ENCODE peak calls at places on chromosomes 7 and 10, in four cellular contexts. I is thyroid gland, H is skeletal muscle cell, X is nucleus accumbens. S is an unnamed sample.

GRCh38 chr7:123797673-123798526 is 47.1 kb upstream of the HYAL4 start:
- DNase-seq in X (no peak), H (peak; percentile 49), I (no peak), S (peak; percentile 45)

GRCh38 chr7:75614390-75614789 is 122.3 kb downstream of the SPDYE5 start:
- DNase-seq in I (no peak), X (no peak), H (no peak), S (no peak)

GRCh38 chr7:42691030-42691639 is 220.7 kb downstream of the C7orf25 start:
- DNase-seq in I (peak; percentile 19), X (no peak), H (no peak), S (peak; percentile 20)

GRCh38 chr7:4167385-4167910 is 514.6 kb upstream of the FOXK1 start:
- DNase-seq in I (no peak), X (no peak), H (no peak), S (no peak)

GRCh38 chr7:102913846-102914245 is 1.0 kb downstream of the LRRC17 start:
- DNase-seq in X (no peak), H (no peak), I (no peak), S (no peak)

GRCh38 chr10:15232279-15232678 is 63.8 kb upstream of the NMT2 start:
- DNase-seq in X (no peak), I (no peak), H (no peak), S (no peak)

GRCh38 chr7:128322040-128322643 is 21.6 kb downstream of the RBM28 start:
- DNase-seq in I (no peak), X (no peak), H (no peak), S (peak; percentile 27)

GRCh38 chr10:111222961-111223360 is 146.1 kb downstream of the ADRA2A start:
- DNase-seq in H (no peak), I (no peak), X (no peak), S (no peak)

GRCh38 chr7:143002106-143002505 is 24.8 kb downstream of the OR9A2 start:
- DNase-seq in X (no peak), I (no peak), H (no peak), S (no peak)

GRCh38 chr7:92246363-92247101 is 758 bp downstream of the ANKIB1 start:
- DNase-seq in X (peak; percentile 48), H (no peak), I (peak; percentile 14), S (peak; percentile 24)

GRCh38 chr7:22561895-22562593 is 62.1 kb upstream of the STEAP1B start:
- DNase-seq in X (no peak), I (peak; percentile 58), H (no peak), S (peak; percentile 69)

GRCh38 chr10:22105270-22105669 is 101.7 kb upstream of the DNAJC1 start:
- DNase-seq in I (no peak), H (no peak), X (no peak), S (no peak)

GRCh38 chr10:44253769-44254462 is 131.0 kb downstream of the CXCL12 start:
- DNase-seq in H (peak; percentile 83), I (peak; percentile 58), X (no peak), S (peak; percentile 57)

GRCh38 chr10:32943854-32944661 is 14.0 kb downstream of the ITGB1 start:
- DNase-seq in X (no peak), H (no peak), I (peak; percentile 63), S (peak; percentile 86)

GRCh38 chr10:110420401-110421193 is 77.1 kb upstream of the DUSP5 start:
- DNase-seq in I (peak; percentile 50), H (no peak), X (no peak), S (peak; percentile 34)

GRCh38 chr10:49784631-49785030 is 22.5 kb upstream of the OGDHL start:
- DNase-seq in H (no peak), I (no peak), X (no peak), S (no peak)

GRCh38 chr7:93046641-93047040 is 71.1 kb downstream of the SAMD9 start:
- DNase-seq in I (no peak), X (no peak), H (no peak), S (peak; percentile 31)

GRCh38 chr10:132137111-132138072 is 49.4 kb upstream of the DPYSL4 start:
- DNase-seq in X (no peak), I (no peak), H (no peak), S (no peak)

GRCh38 chr7:21562385-21562784 is 19.5 kb downstream of the DNAH11 start:
- DNase-seq in X (no peak), I (no peak), H (no peak), S (no peak)

GRCh38 chr7:101636822-101637623 is 7.9 kb upstream of the MYL10 start:
- DNase-seq in I (no peak), X (no peak), H (no peak), S (peak; percentile 70)

GRCh38 chr7:34091330-34091917 is 186.1 kb downstream of the BMPER start:
- DNase-seq in X (no peak), H (no peak), I (no peak), S (peak; percentile 35)

GRCh38 chr10:91345716-91346115 is 64.4 kb upstream of the HECTD2 start:
- DNase-seq in X (no peak), I (no peak), H (no peak), S (no peak)

GRCh38 chr10:73095479-73096021 is 1.1 kb downstream of the P4HA1 start:
- DNase-seq in I (peak; percentile 64), H (no peak), X (no peak), S (peak; percentile 62)

GRCh38 chr10:76086571-76087260 is 655.3 kb downstream of the LRMDA start:
- DNase-seq in I (no peak), H (peak; percentile 93), X (no peak), S (peak; percentile 64)

GRCh38 chr10:105192146-105192545 is 551.1 kb downstream of the SORCS3 start:
- DNase-seq in H (no peak), X (no peak), I (no peak), S (no peak)

GRCh38 chr7:128398841-128399135 is 11.0 kb downstream of the IMPDH1 start:
- DNase-seq in X (no peak), H (no peak), I (no peak), S (no peak)

GRCh38 chr7:20365486-20365885 is 34.8 kb downstream of the ITGB8 start:
- DNase-seq in H (no peak), X (no peak), I (no peak), S (no peak)

GRCh38 chr10:4234661-4235060 is 449.7 kb upstream of the KLF6 start:
- DNase-seq in H (no peak), I (peak; percentile 11), X (no peak), S (no peak)

GRCh38 chr10:131264110-131264788 is 47.3 kb downstream of the TCERG1L start:
- DNase-seq in X (no peak), H (no peak), I (no peak), S (no peak)

GRCh38 chr7:155975490-155975889 is 163.2 kb upstream of the SHH start:
- DNase-seq in X (no peak), I (no peak), H (no peak), S (no peak)

GRCh38 chr7:43220250-43220649 is 107.8 kb downstream of the HECW1 start:
- DNase-seq in H (peak; percentile 82), X (no peak), I (no peak), S (peak; percentile 91)

GRCh38 chr10:13724484-13724883 is 137.7 kb downstream of the PRPF18 start:
- DNase-seq in H (peak; percentile 72), I (no peak), X (no peak), S (no peak)

GRCh38 chr7:55083206-55083605 is 64.4 kb downstream of the EGFR start:
- DNase-seq in X (no peak), H (no peak), I (no peak), S (peak; percentile 82)

GRCh38 chr7:47873767-47874166 is 74.5 kb downstream of the PKD1L1 start:
- DNase-seq in I (no peak), X (no peak), H (no peak), S (peak; percentile 65)

GRCh38 chr7:41621953-41622831 is 80.7 kb downstream of the INHBA start:
- DNase-seq in X (no peak), H (no peak), I (no peak), S (no peak)

GRCh38 chr10:81928119-81928518 is 53.1 kb downstream of the NRG3 start:
- DNase-seq in X (no peak), H (no peak), I (no peak), S (no peak)

GRCh38 chr7:54076619-54077018 is 465.6 kb upstream of the VSTM2A start:
- DNase-seq in H (no peak), X (no peak), I (no peak), S (no peak)

GRCh38 chr7:38367301-38367700 is 93.9 kb upstream of the TARP start:
- DNase-seq in H (no peak), X (no peak), I (no peak), S (no peak)